ENCODE peak calls at places on chromosomes 4 and X, in eight cellular contexts. One of them, this sample, is unnamed.
A peak's percentile ranks its signal among the peaks of the same experiment; 100 is the strongest.

GRCh38 chrX:40157228-40158035 is 59.7 kb upstream of the BCOR start:
- DNase-seq in RWPE1: no peak
- DNase-seq in lower lobe of right lung: no peak
- DNase-seq in brain microvascular endothelial cell: no peak
- DNase-seq in activated naive CD4-positive, alpha-beta T cell treated with anti-CD3 and anti-CD28 coated beads for 36 hours: no peak
- DNase-seq in iris pigment epithelial cell: no peak
- DNase-seq in activated CD4-positive, alpha-beta T cell treated with anti-CD3 and anti-CD28 coated beads, Interleukin-2, amount 50 U/mL, for 1 hour: no peak
- DNase-seq in MCF 10A: no peak
- DNase-seq in this sample: no peak

GRCh38 chr4:151646322-151646721 is 114.5 kb downstream of the GATB start:
- DNase-seq in RWPE1: no peak
- DNase-seq in lower lobe of right lung: no peak
- DNase-seq in brain microvascular endothelial cell: no peak
- DNase-seq in activated naive CD4-positive, alpha-beta T cell treated with anti-CD3 and anti-CD28 coated beads for 36 hours: no peak
- DNase-seq in iris pigment epithelial cell: no peak
- DNase-seq in activated CD4-positive, alpha-beta T cell treated with anti-CD3 and anti-CD28 coated beads, Interleukin-2, amount 50 U/mL, for 1 hour: no peak
- DNase-seq in MCF 10A: no peak
- DNase-seq in this sample: peak; percentile 16

GRCh38 chrX:37060999-37061398 is 52.8 kb downstream of the FAM47C start:
- DNase-seq in RWPE1: peak; percentile 7
- DNase-seq in lower lobe of right lung: no peak
- DNase-seq in brain microvascular endothelial cell: peak; percentile 22
- DNase-seq in activated naive CD4-positive, alpha-beta T cell treated with anti-CD3 and anti-CD28 coated beads for 36 hours: peak; percentile 4
- DNase-seq in iris pigment epithelial cell: peak; percentile 52
- DNase-seq in activated CD4-positive, alpha-beta T cell treated with anti-CD3 and anti-CD28 coated beads, Interleukin-2, amount 50 U/mL, for 1 hour: no peak
- DNase-seq in MCF 10A: peak; percentile 65
- DNase-seq in this sample: peak; percentile 21

GRCh38 chr4:183580370-183580769 is 75.5 kb downstream of the ING2 start:
- DNase-seq in RWPE1: no peak
- DNase-seq in lower lobe of right lung: no peak
- DNase-seq in brain microvascular endothelial cell: no peak
- DNase-seq in activated naive CD4-positive, alpha-beta T cell treated with anti-CD3 and anti-CD28 coated beads for 36 hours: no peak
- DNase-seq in iris pigment epithelial cell: no peak
- DNase-seq in activated CD4-positive, alpha-beta T cell treated with anti-CD3 and anti-CD28 coated beads, Interleukin-2, amount 50 U/mL, for 1 hour: no peak
- DNase-seq in MCF 10A: no peak
- DNase-seq in this sample: no peak

GRCh38 chr4:82124365-82124764 is 249.4 kb downstream of the HNRNPD start:
- DNase-seq in RWPE1: no peak
- DNase-seq in lower lobe of right lung: no peak
- DNase-seq in brain microvascular endothelial cell: no peak
- DNase-seq in activated naive CD4-positive, alpha-beta T cell treated with anti-CD3 and anti-CD28 coated beads for 36 hours: no peak
- DNase-seq in iris pigment epithelial cell: no peak
- DNase-seq in activated CD4-positive, alpha-beta T cell treated with anti-CD3 and anti-CD28 coated beads, Interleukin-2, amount 50 U/mL, for 1 hour: no peak
- DNase-seq in MCF 10A: peak; percentile 28
- DNase-seq in this sample: no peak

GRCh38 chr4:169121920-169122319 is 111.9 kb upstream of the CBR4 start:
- DNase-seq in RWPE1: no peak
- DNase-seq in lower lobe of right lung: no peak
- DNase-seq in brain microvascular endothelial cell: no peak
- DNase-seq in activated naive CD4-positive, alpha-beta T cell treated with anti-CD3 and anti-CD28 coated beads for 36 hours: no peak
- DNase-seq in iris pigment epithelial cell: no peak
- DNase-seq in activated CD4-positive, alpha-beta T cell treated with anti-CD3 and anti-CD28 coated beads, Interleukin-2, amount 50 U/mL, for 1 hour: no peak
- DNase-seq in MCF 10A: no peak
- DNase-seq in this sample: no peak

GRCh38 chr4:87839309-87839946 is 6.7 kb downstream of the MEPE start:
- DNase-seq in RWPE1: peak; percentile 35
- DNase-seq in lower lobe of right lung: no peak
- DNase-seq in brain microvascular endothelial cell: peak; percentile 34
- DNase-seq in activated naive CD4-positive, alpha-beta T cell treated with anti-CD3 and anti-CD28 coated beads for 36 hours: peak; percentile 22
- DNase-seq in iris pigment epithelial cell: peak; percentile 61
- DNase-seq in activated CD4-positive, alpha-beta T cell treated with anti-CD3 and anti-CD28 coated beads, Interleukin-2, amount 50 U/mL, for 1 hour: no peak
- DNase-seq in MCF 10A: peak; percentile 49
- DNase-seq in this sample: peak; percentile 11

GRCh38 chr4:98773638-98774037 is 115.2 kb upstream of the TSPAN5 start:
- DNase-seq in RWPE1: peak; percentile 42
- DNase-seq in lower lobe of right lung: no peak
- DNase-seq in brain microvascular endothelial cell: no peak
- DNase-seq in activated naive CD4-positive, alpha-beta T cell treated with anti-CD3 and anti-CD28 coated beads for 36 hours: no peak
- DNase-seq in iris pigment epithelial cell: no peak
- DNase-seq in activated CD4-positive, alpha-beta T cell treated with anti-CD3 and anti-CD28 coated beads, Interleukin-2, amount 50 U/mL, for 1 hour: no peak
- DNase-seq in MCF 10A: peak; percentile 55
- DNase-seq in this sample: no peak

GRCh38 chr4:163913571-163913970 is 419.1 kb downstream of the TMA16 start:
- DNase-seq in RWPE1: no peak
- DNase-seq in lower lobe of right lung: no peak
- DNase-seq in brain microvascular endothelial cell: no peak
- DNase-seq in activated naive CD4-positive, alpha-beta T cell treated with anti-CD3 and anti-CD28 coated beads for 36 hours: no peak
- DNase-seq in iris pigment epithelial cell: no peak
- DNase-seq in activated CD4-positive, alpha-beta T cell treated with anti-CD3 and anti-CD28 coated beads, Interleukin-2, amount 50 U/mL, for 1 hour: no peak
- DNase-seq in MCF 10A: no peak
- DNase-seq in this sample: no peak

GRCh38 chr4:43132010-43132582 is 239.6 kb downstream of the GRXCR1 start:
- DNase-seq in RWPE1: peak; percentile 49
- DNase-seq in lower lobe of right lung: peak; percentile 48
- DNase-seq in brain microvascular endothelial cell: peak; percentile 35
- DNase-seq in activated naive CD4-positive, alpha-beta T cell treated with anti-CD3 and anti-CD28 coated beads for 36 hours: peak; percentile 72
- DNase-seq in iris pigment epithelial cell: peak; percentile 63
- DNase-seq in activated CD4-positive, alpha-beta T cell treated with anti-CD3 and anti-CD28 coated beads, Interleukin-2, amount 50 U/mL, for 1 hour: peak; percentile 17
- DNase-seq in MCF 10A: peak; percentile 78
- DNase-seq in this sample: peak; percentile 48

GRCh38 chr4:1244081-1244977 is 4.6 kb downstream of the CTBP1 start:
- DNase-seq in RWPE1: no peak
- DNase-seq in lower lobe of right lung: no peak
- DNase-seq in brain microvascular endothelial cell: no peak
- DNase-seq in activated naive CD4-positive, alpha-beta T cell treated with anti-CD3 and anti-CD28 coated beads for 36 hours: no peak
- DNase-seq in iris pigment epithelial cell: no peak
- DNase-seq in activated CD4-positive, alpha-beta T cell treated with anti-CD3 and anti-CD28 coated beads, Interleukin-2, amount 50 U/mL, for 1 hour: no peak
- DNase-seq in MCF 10A: no peak
- DNase-seq in this sample: no peak

GRCh38 chrX:100449696-100450606 is 39.9 kb upstream of the PCDH19 start:
- DNase-seq in RWPE1: no peak
- DNase-seq in lower lobe of right lung: no peak
- DNase-seq in brain microvascular endothelial cell: no peak
- DNase-seq in activated naive CD4-positive, alpha-beta T cell treated with anti-CD3 and anti-CD28 coated beads for 36 hours: no peak
- DNase-seq in iris pigment epithelial cell: peak; percentile 5
- DNase-seq in activated CD4-positive, alpha-beta T cell treated with anti-CD3 and anti-CD28 coated beads, Interleukin-2, amount 50 U/mL, for 1 hour: no peak
- DNase-seq in MCF 10A: peak; percentile 11
- DNase-seq in this sample: no peak

GRCh38 chrX:8981742-8982141 is 52.2 kb downstream of the FAM9B start:
- DNase-seq in RWPE1: no peak
- DNase-seq in lower lobe of right lung: no peak
- DNase-seq in brain microvascular endothelial cell: no peak
- DNase-seq in activated naive CD4-positive, alpha-beta T cell treated with anti-CD3 and anti-CD28 coated beads for 36 hours: peak; percentile 10
- DNase-seq in iris pigment epithelial cell: no peak
- DNase-seq in activated CD4-positive, alpha-beta T cell treated with anti-CD3 and anti-CD28 coated beads, Interleukin-2, amount 50 U/mL, for 1 hour: no peak
- DNase-seq in MCF 10A: no peak
- DNase-seq in this sample: no peak

GRCh38 chrX:3939967-3940610 is 226.6 kb upstream of the PRKX start:
- DNase-seq in RWPE1: peak; percentile 3
- DNase-seq in lower lobe of right lung: no peak
- DNase-seq in brain microvascular endothelial cell: peak; percentile 3
- DNase-seq in activated naive CD4-positive, alpha-beta T cell treated with anti-CD3 and anti-CD28 coated beads for 36 hours: no peak
- DNase-seq in iris pigment epithelial cell: peak; percentile 14
- DNase-seq in activated CD4-positive, alpha-beta T cell treated with anti-CD3 and anti-CD28 coated beads, Interleukin-2, amount 50 U/mL, for 1 hour: no peak
- DNase-seq in MCF 10A: peak; percentile 38
- DNase-seq in this sample: peak; percentile 0

GRCh38 chrX:13430136-13430827 is 110.4 kb upstream of the ATXN3L start:
- DNase-seq in RWPE1: no peak
- DNase-seq in lower lobe of right lung: no peak
- DNase-seq in brain microvascular endothelial cell: peak; percentile 75
- DNase-seq in activated naive CD4-positive, alpha-beta T cell treated with anti-CD3 and anti-CD28 coated beads for 36 hours: no peak
- DNase-seq in iris pigment epithelial cell: peak; percentile 28
- DNase-seq in activated CD4-positive, alpha-beta T cell treated with anti-CD3 and anti-CD28 coated beads, Interleukin-2, amount 50 U/mL, for 1 hour: no peak
- DNase-seq in MCF 10A: peak; percentile 11
- DNase-seq in this sample: no peak

GRCh38 chr4:16875487-16875886 is 23.0 kb downstream of the LDB2 start:
- DNase-seq in RWPE1: no peak
- DNase-seq in lower lobe of right lung: no peak
- DNase-seq in brain microvascular endothelial cell: peak; percentile 96
- DNase-seq in activated naive CD4-positive, alpha-beta T cell treated with anti-CD3 and anti-CD28 coated beads for 36 hours: no peak
- DNase-seq in iris pigment epithelial cell: peak; percentile 96
- DNase-seq in activated CD4-positive, alpha-beta T cell treated with anti-CD3 and anti-CD28 coated beads, Interleukin-2, amount 50 U/mL, for 1 hour: no peak
- DNase-seq in MCF 10A: no peak
- DNase-seq in this sample: no peak

GRCh38 chr4:2621419-2621818 is 85.0 kb downstream of the FAM193A start:
- DNase-seq in RWPE1: no peak
- DNase-seq in lower lobe of right lung: no peak
- DNase-seq in brain microvascular endothelial cell: no peak
- DNase-seq in activated naive CD4-positive, alpha-beta T cell treated with anti-CD3 and anti-CD28 coated beads for 36 hours: no peak
- DNase-seq in iris pigment epithelial cell: no peak
- DNase-seq in activated CD4-positive, alpha-beta T cell treated with anti-CD3 and anti-CD28 coated beads, Interleukin-2, amount 50 U/mL, for 1 hour: no peak
- DNase-seq in MCF 10A: no peak
- DNase-seq in this sample: no peak

GRCh38 chr4:8128096-8128856 is 30.3 kb downstream of the ABLIM2 start:
- DNase-seq in RWPE1: no peak
- DNase-seq in lower lobe of right lung: no peak
- DNase-seq in brain microvascular endothelial cell: no peak
- DNase-seq in activated naive CD4-positive, alpha-beta T cell treated with anti-CD3 and anti-CD28 coated beads for 36 hours: no peak
- DNase-seq in iris pigment epithelial cell: no peak
- DNase-seq in activated CD4-positive, alpha-beta T cell treated with anti-CD3 and anti-CD28 coated beads, Interleukin-2, amount 50 U/mL, for 1 hour: no peak
- DNase-seq in MCF 10A: no peak
- DNase-seq in this sample: no peak

GRCh38 chr4:98653890-98654867 is 4.2 kb downstream of the TSPAN5 start:
- DNase-seq in RWPE1: peak; percentile 81
- DNase-seq in lower lobe of right lung: no peak
- DNase-seq in brain microvascular endothelial cell: peak; percentile 85
- DNase-seq in activated naive CD4-positive, alpha-beta T cell treated with anti-CD3 and anti-CD28 coated beads for 36 hours: no peak
- DNase-seq in iris pigment epithelial cell: peak; percentile 97
- DNase-seq in activated CD4-positive, alpha-beta T cell treated with anti-CD3 and anti-CD28 coated beads, Interleukin-2, amount 50 U/mL, for 1 hour: no peak
- DNase-seq in MCF 10A: peak; percentile 84
- DNase-seq in this sample: no peak

GRCh38 chrX:64975491-64975890 is 759 bp downstream of the ZC4H2 start:
- DNase-seq in RWPE1: no peak
- DNase-seq in lower lobe of right lung: peak; percentile 47
- DNase-seq in brain microvascular endothelial cell: peak; percentile 2
- DNase-seq in activated naive CD4-positive, alpha-beta T cell treated with anti-CD3 and anti-CD28 coated beads for 36 hours: peak; percentile 38
- DNase-seq in iris pigment epithelial cell: peak; percentile 5
- DNase-seq in activated CD4-positive, alpha-beta T cell treated with anti-CD3 and anti-CD28 coated beads, Interleukin-2, amount 50 U/mL, for 1 hour: peak; percentile 3
- DNase-seq in MCF 10A: peak; percentile 36
- DNase-seq in this sample: no peak

GRCh38 chrX:134622056-134622812 is 36.0 kb downstream of the PLAC1 start:
- DNase-seq in RWPE1: peak; percentile 83
- DNase-seq in lower lobe of right lung: no peak
- DNase-seq in brain microvascular endothelial cell: peak; percentile 76
- DNase-seq in activated naive CD4-positive, alpha-beta T cell treated with anti-CD3 and anti-CD28 coated beads for 36 hours: peak; percentile 46
- DNase-seq in iris pigment epithelial cell: peak; percentile 89
- DNase-seq in activated CD4-positive, alpha-beta T cell treated with anti-CD3 and anti-CD28 coated beads, Interleukin-2, amount 50 U/mL, for 1 hour: no peak
- DNase-seq in MCF 10A: peak; percentile 81
- DNase-seq in this sample: peak; percentile 7

GRCh38 chr4:142434519-142435224 is 411.4 kb downstream of the INPP4B start:
- DNase-seq in RWPE1: no peak
- DNase-seq in lower lobe of right lung: no peak
- DNase-seq in brain microvascular endothelial cell: no peak
- DNase-seq in activated naive CD4-positive, alpha-beta T cell treated with anti-CD3 and anti-CD28 coated beads for 36 hours: no peak
- DNase-seq in iris pigment epithelial cell: no peak
- DNase-seq in activated CD4-positive, alpha-beta T cell treated with anti-CD3 and anti-CD28 coated beads, Interleukin-2, amount 50 U/mL, for 1 hour: no peak
- DNase-seq in MCF 10A: no peak
- DNase-seq in this sample: no peak

GRCh38 chrX:149540621-149541520 is at the start of gene EOLA1:
- DNase-seq in RWPE1: no peak
- DNase-seq in lower lobe of right lung: peak; percentile 96
- DNase-seq in brain microvascular endothelial cell: peak; percentile 95
- DNase-seq in activated naive CD4-positive, alpha-beta T cell treated with anti-CD3 and anti-CD28 coated beads for 36 hours: peak; percentile 93
- DNase-seq in iris pigment epithelial cell: peak; percentile 97
- DNase-seq in activated CD4-positive, alpha-beta T cell treated with anti-CD3 and anti-CD28 coated beads, Interleukin-2, amount 50 U/mL, for 1 hour: peak; percentile 83
- DNase-seq in MCF 10A: peak; percentile 92
- DNase-seq in this sample: peak; percentile 96

GRCh38 chr4:80197601-80198444 is 520 bp downstream of the PRDM8 start:
- DNase-seq in RWPE1: no peak
- DNase-seq in lower lobe of right lung: peak; percentile 55
- DNase-seq in brain microvascular endothelial cell: no peak
- DNase-seq in activated naive CD4-positive, alpha-beta T cell treated with anti-CD3 and anti-CD28 coated beads for 36 hours: peak; percentile 19
- DNase-seq in iris pigment epithelial cell: no peak
- DNase-seq in activated CD4-positive, alpha-beta T cell treated with anti-CD3 and anti-CD28 coated beads, Interleukin-2, amount 50 U/mL, for 1 hour: no peak
- DNase-seq in MCF 10A: no peak
- DNase-seq in this sample: no peak

GRCh38 chrX:147838465-147839131 is 73.1 kb upstream of the FMR1 start:
- DNase-seq in RWPE1: peak; percentile 1
- DNase-seq in lower lobe of right lung: no peak
- DNase-seq in brain microvascular endothelial cell: no peak
- DNase-seq in activated naive CD4-positive, alpha-beta T cell treated with anti-CD3 and anti-CD28 coated beads for 36 hours: no peak
- DNase-seq in iris pigment epithelial cell: peak; percentile 10
- DNase-seq in activated CD4-positive, alpha-beta T cell treated with anti-CD3 and anti-CD28 coated beads, Interleukin-2, amount 50 U/mL, for 1 hour: no peak
- DNase-seq in MCF 10A: peak; percentile 33
- DNase-seq in this sample: peak; percentile 10

GRCh38 chrX:96394566-96394965 is 290.1 kb upstream of the DIAPH2 start:
- DNase-seq in RWPE1: no peak
- DNase-seq in lower lobe of right lung: no peak
- DNase-seq in brain microvascular endothelial cell: peak; percentile 26
- DNase-seq in activated naive CD4-positive, alpha-beta T cell treated with anti-CD3 and anti-CD28 coated beads for 36 hours: no peak
- DNase-seq in iris pigment epithelial cell: peak; percentile 32
- DNase-seq in activated CD4-positive, alpha-beta T cell treated with anti-CD3 and anti-CD28 coated beads, Interleukin-2, amount 50 U/mL, for 1 hour: no peak
- DNase-seq in MCF 10A: no peak
- DNase-seq in this sample: no peak

GRCh38 chrX:119040432-119040831 is 32.4 kb upstream of the CT47C1 start:
- DNase-seq in RWPE1: no peak
- DNase-seq in lower lobe of right lung: no peak
- DNase-seq in brain microvascular endothelial cell: no peak
- DNase-seq in activated naive CD4-positive, alpha-beta T cell treated with anti-CD3 and anti-CD28 coated beads for 36 hours: no peak
- DNase-seq in iris pigment epithelial cell: no peak
- DNase-seq in activated CD4-positive, alpha-beta T cell treated with anti-CD3 and anti-CD28 coated beads, Interleukin-2, amount 50 U/mL, for 1 hour: no peak
- DNase-seq in MCF 10A: no peak
- DNase-seq in this sample: no peak

GRCh38 chr4:100898844-100899243 is 381.0 kb upstream of the EMCN start:
- DNase-seq in RWPE1: no peak
- DNase-seq in lower lobe of right lung: no peak
- DNase-seq in brain microvascular endothelial cell: no peak
- DNase-seq in activated naive CD4-positive, alpha-beta T cell treated with anti-CD3 and anti-CD28 coated beads for 36 hours: no peak
- DNase-seq in iris pigment epithelial cell: no peak
- DNase-seq in activated CD4-positive, alpha-beta T cell treated with anti-CD3 and anti-CD28 coated beads, Interleukin-2, amount 50 U/mL, for 1 hour: no peak
- DNase-seq in MCF 10A: no peak
- DNase-seq in this sample: no peak

GRCh38 chr4:71827811-71828210 is 43.9 kb upstream of the GC start:
- DNase-seq in RWPE1: no peak
- DNase-seq in lower lobe of right lung: no peak
- DNase-seq in brain microvascular endothelial cell: no peak
- DNase-seq in activated naive CD4-positive, alpha-beta T cell treated with anti-CD3 and anti-CD28 coated beads for 36 hours: no peak
- DNase-seq in iris pigment epithelial cell: no peak
- DNase-seq in activated CD4-positive, alpha-beta T cell treated with anti-CD3 and anti-CD28 coated beads, Interleukin-2, amount 50 U/mL, for 1 hour: no peak
- DNase-seq in MCF 10A: no peak
- DNase-seq in this sample: no peak

GRCh38 chrX:15438332-15438731 is 54.1 kb upstream of the VEGFD start:
- DNase-seq in RWPE1: no peak
- DNase-seq in lower lobe of right lung: no peak
- DNase-seq in brain microvascular endothelial cell: no peak
- DNase-seq in activated naive CD4-positive, alpha-beta T cell treated with anti-CD3 and anti-CD28 coated beads for 36 hours: no peak
- DNase-seq in iris pigment epithelial cell: no peak
- DNase-seq in activated CD4-positive, alpha-beta T cell treated with anti-CD3 and anti-CD28 coated beads, Interleukin-2, amount 50 U/mL, for 1 hour: no peak
- DNase-seq in MCF 10A: no peak
- DNase-seq in this sample: no peak

GRCh38 chr4:121070274-121070673 is 2.1 kb downstream of the NDNF start:
- DNase-seq in RWPE1: no peak
- DNase-seq in lower lobe of right lung: no peak
- DNase-seq in brain microvascular endothelial cell: no peak
- DNase-seq in activated naive CD4-positive, alpha-beta T cell treated with anti-CD3 and anti-CD28 coated beads for 36 hours: no peak
- DNase-seq in iris pigment epithelial cell: no peak
- DNase-seq in activated CD4-positive, alpha-beta T cell treated with anti-CD3 and anti-CD28 coated beads, Interleukin-2, amount 50 U/mL, for 1 hour: no peak
- DNase-seq in MCF 10A: no peak
- DNase-seq in this sample: no peak

GRCh38 chr4:181858746-181859145 is 384.5 kb upstream of the TENM3 start:
- DNase-seq in RWPE1: no peak
- DNase-seq in lower lobe of right lung: no peak
- DNase-seq in brain microvascular endothelial cell: no peak
- DNase-seq in activated naive CD4-positive, alpha-beta T cell treated with anti-CD3 and anti-CD28 coated beads for 36 hours: no peak
- DNase-seq in iris pigment epithelial cell: no peak
- DNase-seq in activated CD4-positive, alpha-beta T cell treated with anti-CD3 and anti-CD28 coated beads, Interleukin-2, amount 50 U/mL, for 1 hour: no peak
- DNase-seq in MCF 10A: no peak
- DNase-seq in this sample: no peak

GRCh38 chr4:1727117-1728031 is 6.1 kb downstream of the TACC3 start:
- DNase-seq in RWPE1: peak; percentile 76
- DNase-seq in lower lobe of right lung: peak; percentile 82
- DNase-seq in brain microvascular endothelial cell: peak; percentile 82
- DNase-seq in activated naive CD4-positive, alpha-beta T cell treated with anti-CD3 and anti-CD28 coated beads for 36 hours: no peak
- DNase-seq in iris pigment epithelial cell: peak; percentile 84
- DNase-seq in activated CD4-positive, alpha-beta T cell treated with anti-CD3 and anti-CD28 coated beads, Interleukin-2, amount 50 U/mL, for 1 hour: no peak
- DNase-seq in MCF 10A: peak; percentile 95
- DNase-seq in this sample: no peak

GRCh38 chr4:183594823-183595222 is 64.2 kb downstream of the RWDD4 start:
- DNase-seq in RWPE1: no peak
- DNase-seq in lower lobe of right lung: no peak
- DNase-seq in brain microvascular endothelial cell: no peak
- DNase-seq in activated naive CD4-positive, alpha-beta T cell treated with anti-CD3 and anti-CD28 coated beads for 36 hours: no peak
- DNase-seq in iris pigment epithelial cell: no peak
- DNase-seq in activated CD4-positive, alpha-beta T cell treated with anti-CD3 and anti-CD28 coated beads, Interleukin-2, amount 50 U/mL, for 1 hour: no peak
- DNase-seq in MCF 10A: no peak
- DNase-seq in this sample: no peak